ENCODE peak calls at places on chromosomes 16 and 17, in six cellular contexts. G is IMR-90, E is trophoblast cell, K is mesendoderm, B is H1, N is mesenchymal stem cell. D is an unnamed sample.

GRCh38 chr17:29347831-29348281 is 42.3 kb upstream of the TAOK1 start:
- DNase-seq in E (peak), N (peak), G (no peak), B (no peak), K (no peak), D (no peak)

GRCh38 chr17:44083250-44083849 is 12.8 kb downstream of the G6PC3 start:
- DNase-seq in N (no peak), G (no peak), E (peak), K (peak), B (no peak), D (no peak)

GRCh38 chr17:57577751-57578607 is 167.1 kb downstream of the CCDC182 start:
- DNase-seq in E (peak), B (no peak), G (peak), N (peak), K (peak), D (peak)

GRCh38 chr16:35908942-35909341 is 2449.5 kb downstream of the TP53TG3F start:
- DNase-seq in G (no peak), E (no peak), N (no peak), K (peak), B (no peak), D (no peak)

GRCh38 chr17:13806023-13806553 is 204.4 kb upstream of the HS3ST3A1 start:
- DNase-seq in G (no peak), N (no peak), K (no peak), B (no peak), E (no peak), D (no peak)

GRCh38 chr17:8015957-8016631 is 13.7 kb downstream of the GUCY2D start:
- DNase-seq in G (no peak), N (no peak), E (no peak), K (no peak), B (no peak), D (no peak)

GRCh38 chr17:32281011-32281451 is 15.4 kb downstream of the RHBDL3 start:
- DNase-seq in B (no peak), K (no peak), E (no peak), G (no peak), N (no peak), D (peak)

GRCh38 chr17:82195675-82196258 is 16.9 kb downstream of the CCDC57 start:
- DNase-seq in E (no peak), N (no peak), G (no peak), B (no peak), K (no peak), D (no peak)

GRCh38 chr16:83933885-83934683 is 19.0 kb upstream of the OSGIN1 start:
- DNase-seq in N (peak), E (no peak), K (no peak), G (peak), B (no peak), D (no peak)

GRCh38 chr17:44374306-44375195 is 10.9 kb upstream of the FAM171A2 start:
- DNase-seq in N (no peak), E (no peak), G (peak), K (peak), B (peak), D (no peak)

GRCh38 chr17:51652529-51652928 is 392.2 kb downstream of the UTP18 start:
- DNase-seq in K (no peak), E (no peak), B (no peak), G (no peak), N (no peak), D (no peak)

DNA sequence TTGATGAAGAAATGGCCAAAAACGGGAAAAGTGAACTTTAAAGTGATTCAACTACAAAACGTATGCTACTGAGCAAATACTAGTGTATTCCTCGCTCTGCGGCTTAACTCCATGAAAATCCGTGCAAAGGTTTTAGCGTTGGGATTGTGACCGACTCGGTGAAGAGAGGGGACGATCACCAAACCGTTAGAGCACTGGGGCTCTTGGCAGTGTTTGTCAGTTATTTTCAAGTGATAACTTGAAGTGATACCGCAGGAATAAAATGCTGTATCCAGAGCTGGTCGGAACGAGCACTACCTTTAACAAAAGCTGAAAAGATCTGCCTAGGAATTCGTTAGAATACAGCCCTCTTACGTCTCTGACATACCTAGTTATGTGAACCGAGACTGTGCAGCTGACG is 773 bp upstream of the PPM1D start:
- DNase-seq in E (peak), K (no peak), G (no peak), B (no peak), N (no peak), D (no peak)
- H2BK120ac ChIP-seq in E (peak), K (peak), G (peak), B (peak), N (no peak), D (no peak)

GRCh38 chr17:77364381-77364911 is 223.7 kb downstream of the SEC14L1 start:
- DNase-seq in E (no peak), N (no peak), B (no peak), K (no peak), G (no peak), D (no peak)
- H3K27ac ChIP-seq in E (no peak), N (peak), B (no peak), K (no peak), G (peak), D (no peak)

DNA sequence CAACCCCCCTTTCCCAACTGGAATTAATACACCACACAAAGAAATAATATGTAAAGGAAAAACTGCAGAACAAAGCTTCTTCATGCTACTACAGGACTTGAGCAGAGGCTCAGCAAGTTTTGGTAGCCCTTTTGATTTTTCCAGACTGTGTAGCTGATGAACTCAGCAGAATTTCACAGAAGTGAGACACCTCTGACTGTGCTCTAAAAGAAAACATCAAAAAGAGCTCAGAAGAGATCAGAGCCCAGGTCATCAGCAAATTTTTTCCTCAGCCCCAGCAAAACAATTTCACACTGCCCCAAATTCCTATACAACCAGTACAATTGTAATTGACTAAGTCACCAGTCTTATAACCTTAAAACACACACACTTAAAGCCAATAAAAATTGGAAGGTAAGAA is 38.0 kb downstream of the TTC19 start:
- DNase-seq in G (peak), B (no peak), K (peak), E (peak), N (no peak), D (no peak)
- H3K4me3 ChIP-seq in G (no peak), B (no peak), K (no peak), E (no peak), N (no peak), D (no peak)

GRCh38 chr16:70522216-70523000 is 946 bp downstream of the COG4 start:
- DNase-seq in E (no peak), K (no peak), N (peak), B (no peak), G (no peak), D (no peak)

GRCh38 chr16:70523621-70524405 is at the start of gene SF3B3:
- DNase-seq in K (peak), N (peak), E (peak), B (no peak), G (peak), D (peak)

GRCh38 chr16:70520612-70521297 is 2.6 kb downstream of the COG4 start:
- DNase-seq in N (peak), K (no peak), B (no peak), G (peak), E (no peak), D (no peak)

GRCh38 chr16:70526403-70526802 is 2.8 kb downstream of the SF3B3 start:
- DNase-seq in K (no peak), E (no peak), N (no peak), G (no peak), B (no peak), D (no peak)

DNA sequence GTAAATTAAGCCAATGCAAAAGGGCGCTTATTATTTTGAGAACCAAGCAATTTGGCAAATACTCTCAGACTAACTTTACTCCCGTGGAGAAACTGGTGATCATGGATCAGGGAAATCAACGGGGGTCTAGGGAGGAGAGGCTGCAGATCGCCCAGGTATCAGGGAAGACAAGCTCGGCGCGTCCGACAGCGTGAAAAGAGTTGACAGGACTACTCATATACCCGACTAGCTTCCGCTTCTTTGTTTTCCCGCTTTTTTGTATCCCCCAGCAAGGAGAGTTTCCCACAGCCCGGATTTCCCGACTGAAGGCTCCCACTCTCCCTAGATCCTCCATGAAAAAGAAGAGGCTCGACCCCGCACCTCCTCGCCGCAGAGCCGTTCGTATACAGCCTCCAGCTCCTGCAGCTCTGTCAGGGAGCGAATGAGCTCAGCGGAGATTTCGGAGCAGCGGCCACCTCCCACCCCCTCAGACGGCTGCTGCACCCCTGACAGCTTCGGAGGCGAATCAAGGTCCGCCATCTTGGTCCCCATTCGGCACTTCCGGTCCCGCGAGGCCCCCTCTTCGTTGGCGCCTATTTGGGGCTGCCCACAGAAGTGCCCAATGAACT is at the start of gene COG4:
- DNase-seq in N (peak), K (peak), G (peak), B (peak), E (peak), D (peak)
- H2BK120ac ChIP-seq in N (peak), K (no peak), G (peak), B (peak), E (peak), D (no peak)

D was measured in neuronal stem cell.